ENCODE peak calls at places on chromosomes 6 and 20, in five cellular contexts. One of them, this sample, is unnamed.

GRCh38 chr6:11479296-11479695 is 58.3 kb upstream of the TMEM170B start:
- DNase-seq in ACHN: no peak
- DNase-seq in psoas muscle: no peak
- DNase-seq in mucosa of gallbladder: no peak
- DNase-seq in SW 1271: no peak
- DNase-seq in this sample: no peak

GRCh38 chr6:73722318-73723060 is 26.5 kb downstream of the CD109 start:
- DNase-seq in ACHN: peak; percentile 66
- DNase-seq in psoas muscle: no peak
- DNase-seq in mucosa of gallbladder: no peak
- DNase-seq in SW 1271: no peak
- DNase-seq in this sample: no peak

GRCh38 chr20:17895641-17896246 is 72.8 kb downstream of the SNX5 start:
- DNase-seq in ACHN: no peak
- DNase-seq in psoas muscle: peak; percentile 74
- DNase-seq in mucosa of gallbladder: no peak
- DNase-seq in SW 1271: no peak
- DNase-seq in this sample: peak; percentile 86

GRCh38 chr6:155327326-155328073 is 13.2 kb upstream of the TFB1M start:
- DNase-seq in ACHN: peak; percentile 55
- DNase-seq in psoas muscle: peak; percentile 29
- DNase-seq in mucosa of gallbladder: peak; percentile 49
- DNase-seq in SW 1271: no peak
- DNase-seq in this sample: peak; percentile 66

GRCh38 chr6:1761472-1761871 is 151.8 kb downstream of the FOXC1 start:
- DNase-seq in ACHN: no peak
- DNase-seq in psoas muscle: no peak
- DNase-seq in mucosa of gallbladder: no peak
- DNase-seq in SW 1271: no peak
- DNase-seq in this sample: no peak

GRCh38 chr6:147974376-147974775 is 368.3 kb upstream of the SASH1 start:
- DNase-seq in ACHN: no peak
- DNase-seq in psoas muscle: no peak
- DNase-seq in mucosa of gallbladder: no peak
- DNase-seq in SW 1271: no peak
- DNase-seq in this sample: no peak

GRCh38 chr6:186221-186965 is 105.9 kb upstream of the DUSP22 start:
- DNase-seq in ACHN: no peak
- DNase-seq in psoas muscle: no peak
- DNase-seq in mucosa of gallbladder: peak; percentile 28
- DNase-seq in SW 1271: no peak
- DNase-seq in this sample: no peak

GRCh38 chr6:131949909-131950766 is 1.0 kb downstream of the CCN2 start:
- DNase-seq in ACHN: peak; percentile 81
- DNase-seq in psoas muscle: peak; percentile 73
- DNase-seq in mucosa of gallbladder: peak; percentile 83
- DNase-seq in SW 1271: peak; percentile 70
- DNase-seq in this sample: peak; percentile 91

GRCh38 chr20:17503501-17504325 is 27.5 kb downstream of the BFSP1 start:
- DNase-seq in ACHN: no peak
- DNase-seq in psoas muscle: no peak
- DNase-seq in mucosa of gallbladder: no peak
- DNase-seq in SW 1271: no peak
- DNase-seq in this sample: no peak

GRCh38 chr6:917939-918338 is 225.0 kb upstream of the EXOC2 start:
- DNase-seq in ACHN: no peak
- DNase-seq in psoas muscle: no peak
- DNase-seq in mucosa of gallbladder: no peak
- DNase-seq in SW 1271: no peak
- DNase-seq in this sample: no peak